ENCODE peak calls at places on chromosomes 13 and 19, in seven cellular contexts. J, Q, F, N, S, A and L are unnamed samples.

GRCh38 chr19:45781282-45782161 is 768 bp downstream of the DMPK start:
- DNase-seq in Q (no peak), J (no peak), N (no peak), F (no peak), A (no peak), S (peak), L (peak)

GRCh38 chr19:42287017-42287825 is 14.7 kb upstream of the PRR19 start:
- DNase-seq in F (no peak), A (no peak), N (no peak), J (no peak), Q (no peak), S (no peak), L (no peak)

GRCh38 chr13:66659291-66660012 is 570.7 kb downstream of the PCDH9 start:
- DNase-seq in N (no peak), A (peak), J (no peak), F (no peak), Q (no peak), S (peak), L (no peak)

GRCh38 chr19:4052114-4052992 is 14.3 kb downstream of the ZBTB7A start:
- DNase-seq in S (no peak), J (no peak), F (no peak), A (no peak), N (peak), Q (no peak), L (no peak)

GRCh38 chr19:51513968-51514367 is 12.4 kb upstream of the SIGLEC12 start:
- DNase-seq in N (no peak), F (no peak), J (no peak), S (no peak), Q (no peak), A (no peak), L (no peak)

GRCh38 chr19:17302391-17303166 is 646 bp downstream of the ABHD8 start:
- DNase-seq in J (no peak), F (no peak), N (peak), A (no peak), Q (no peak), S (no peak), L (peak)

GRCh38 chr19:53102701-53103140 is 501 bp downstream of the ZNF160 start:
- DNase-seq in N (no peak), J (peak), F (peak), A (peak), S (peak), Q (peak), L (no peak)

GRCh38 chr19:2986951-2987491 is 9.7 kb downstream of the TLE6 start:
- DNase-seq in F (no peak), N (no peak), S (no peak), A (no peak), Q (no peak), J (no peak), L (peak)

GRCh38 chr19:2461751-2462634 is 5.2 kb upstream of the LMNB2 start:
- DNase-seq in S (peak), J (peak), N (no peak), A (peak), F (peak), Q (no peak), L (peak)